ENCODE peak calls at places on chromosomes 7 and 10, in nine cellular contexts. One of them, this sample, is unnamed. For H3K27me3, the result is how much of the 10 kb centered on the place peaks cover.

GRCh38 chr10:17744395-17744841 is 7.6 kb upstream of the TMEM236 start:
- DNase-seq in fibroblast of lung: no peak
- DNase-seq in hepatocyte: no peak
- DNase-seq in prostate gland: no peak
- DNase-seq in endodermal cell: no peak
- DNase-seq in SK-N-SH: no peak
- DNase-seq in naive thymus-derived CD4-positive, alpha-beta T cell: no peak
- DNase-seq in uterus: no peak
- DNase-seq in RWPE2: no peak
- DNase-seq in this sample: no peak

GRCh38 chr10:29540016-29540415 is 94.8 kb downstream of the SVIL start:
- DNase-seq in fibroblast of lung: no peak
- DNase-seq in hepatocyte: no peak
- DNase-seq in prostate gland: no peak
- DNase-seq in endodermal cell: no peak
- DNase-seq in SK-N-SH: no peak
- DNase-seq in naive thymus-derived CD4-positive, alpha-beta T cell: no peak
- DNase-seq in uterus: no peak
- DNase-seq in RWPE2: no peak
- DNase-seq in this sample: no peak

GRCh38 chr10:30606313-30606712 is 23.2 kb downstream of the LYZL2 start:
- DNase-seq in fibroblast of lung: no peak
- DNase-seq in hepatocyte: no peak
- DNase-seq in prostate gland: no peak
- DNase-seq in endodermal cell: peak
- DNase-seq in SK-N-SH: no peak
- DNase-seq in naive thymus-derived CD4-positive, alpha-beta T cell: no peak
- DNase-seq in uterus: no peak
- DNase-seq in RWPE2: no peak
- DNase-seq in this sample: no peak

GRCh38 chr10:116892873-116893685 is 43.8 kb downstream of the ENO4 start:
- DNase-seq in fibroblast of lung: peak
- DNase-seq in hepatocyte: peak
- DNase-seq in prostate gland: peak
- DNase-seq in endodermal cell: no peak
- DNase-seq in SK-N-SH: no peak
- DNase-seq in naive thymus-derived CD4-positive, alpha-beta T cell: no peak
- DNase-seq in uterus: no peak
- DNase-seq in RWPE2: no peak
- DNase-seq in this sample: no peak

GRCh38 chr7:102254521-102254920 is 32.1 kb upstream of the SH2B2 start:
- DNase-seq in fibroblast of lung: no peak
- DNase-seq in hepatocyte: no peak
- DNase-seq in prostate gland: no peak
- DNase-seq in endodermal cell: no peak
- DNase-seq in SK-N-SH: no peak
- DNase-seq in naive thymus-derived CD4-positive, alpha-beta T cell: no peak
- DNase-seq in uterus: no peak
- DNase-seq in RWPE2: no peak
- DNase-seq in this sample: no peak

GRCh38 chr7:44966731-44967538 is 11.9 kb downstream of the MYO1G start:
- DNase-seq in fibroblast of lung: no peak
- DNase-seq in hepatocyte: no peak
- DNase-seq in prostate gland: no peak
- DNase-seq in endodermal cell: peak
- DNase-seq in SK-N-SH: peak
- DNase-seq in naive thymus-derived CD4-positive, alpha-beta T cell: no peak
- DNase-seq in uterus: no peak
- DNase-seq in RWPE2: no peak
- DNase-seq in this sample: no peak

GRCh38 chr10:128609460-128609859 is 483.2 kb upstream of the MKI67 start:
- DNase-seq in fibroblast of lung: no peak
- DNase-seq in hepatocyte: no peak
- DNase-seq in prostate gland: no peak
- DNase-seq in endodermal cell: no peak
- DNase-seq in SK-N-SH: no peak
- DNase-seq in naive thymus-derived CD4-positive, alpha-beta T cell: no peak
- DNase-seq in uterus: no peak
- DNase-seq in RWPE2: no peak
- DNase-seq in this sample: no peak

GRCh38 chr10:97596101-97597055 is 6.9 kb downstream of the C10orf62 start:
- DNase-seq in fibroblast of lung: peak
- DNase-seq in hepatocyte: peak
- DNase-seq in prostate gland: peak
- DNase-seq in endodermal cell: no peak
- DNase-seq in SK-N-SH: peak
- DNase-seq in naive thymus-derived CD4-positive, alpha-beta T cell: no peak
- DNase-seq in uterus: peak
- DNase-seq in RWPE2: no peak
- DNase-seq in this sample: peak

GRCh38 chr10:80460399-80461207 is 6.5 kb downstream of the TSPAN14 start:
- DNase-seq in fibroblast of lung: peak
- DNase-seq in hepatocyte: peak
- DNase-seq in prostate gland: peak
- DNase-seq in endodermal cell: peak
- DNase-seq in SK-N-SH: no peak
- DNase-seq in naive thymus-derived CD4-positive, alpha-beta T cell: no peak
- DNase-seq in uterus: no peak
- DNase-seq in RWPE2: peak
- DNase-seq in this sample: no peak

GRCh38 chr7:22318376-22318775 is 38.6 kb downstream of the RAPGEF5 start:
- DNase-seq in fibroblast of lung: no peak
- DNase-seq in hepatocyte: no peak
- DNase-seq in prostate gland: no peak
- DNase-seq in endodermal cell: no peak
- DNase-seq in SK-N-SH: no peak
- DNase-seq in naive thymus-derived CD4-positive, alpha-beta T cell: no peak
- DNase-seq in uterus: no peak
- DNase-seq in RWPE2: no peak
- DNase-seq in this sample: no peak

GRCh38 chr10:12181065-12181775 is 14.5 kb downstream of the NUDT5 start:
- DNase-seq in fibroblast of lung: no peak
- DNase-seq in hepatocyte: no peak
- DNase-seq in prostate gland: no peak
- DNase-seq in endodermal cell: no peak
- DNase-seq in SK-N-SH: no peak
- DNase-seq in naive thymus-derived CD4-positive, alpha-beta T cell: peak
- DNase-seq in uterus: no peak
- DNase-seq in RWPE2: no peak
- DNase-seq in this sample: no peak

GRCh38 chr10:13481690-13482089 is 47.1 kb downstream of the BEND7 start:
- DNase-seq in fibroblast of lung: no peak
- DNase-seq in hepatocyte: no peak
- DNase-seq in prostate gland: no peak
- DNase-seq in endodermal cell: no peak
- DNase-seq in SK-N-SH: no peak
- DNase-seq in naive thymus-derived CD4-positive, alpha-beta T cell: no peak
- DNase-seq in uterus: no peak
- DNase-seq in RWPE2: no peak
- DNase-seq in this sample: no peak

GRCh38 chr7:101363734-101364374 is 1.2 kb downstream of the COL26A1 start:
- DNase-seq in fibroblast of lung: peak
- DNase-seq in hepatocyte: peak
- DNase-seq in prostate gland: peak
- DNase-seq in endodermal cell: peak
- DNase-seq in SK-N-SH: peak
- DNase-seq in naive thymus-derived CD4-positive, alpha-beta T cell: peak
- DNase-seq in uterus: peak
- DNase-seq in RWPE2: no peak
- DNase-seq in this sample: peak

GRCh38 chr7:151801291-151801690 is 75.6 kb downstream of the PRKAG2 start:
- DNase-seq in fibroblast of lung: no peak
- DNase-seq in hepatocyte: no peak
- DNase-seq in prostate gland: no peak
- DNase-seq in endodermal cell: no peak
- DNase-seq in SK-N-SH: no peak
- DNase-seq in naive thymus-derived CD4-positive, alpha-beta T cell: no peak
- DNase-seq in uterus: no peak
- DNase-seq in RWPE2: no peak
- DNase-seq in this sample: peak

GRCh38 chr10:122121059-122121458 is 132.1 kb downstream of the TACC2 start:
- DNase-seq in fibroblast of lung: no peak
- DNase-seq in hepatocyte: no peak
- DNase-seq in prostate gland: peak
- DNase-seq in endodermal cell: no peak
- DNase-seq in SK-N-SH: no peak
- DNase-seq in naive thymus-derived CD4-positive, alpha-beta T cell: no peak
- DNase-seq in uterus: no peak
- DNase-seq in RWPE2: no peak
- DNase-seq in this sample: no peak
- H3K27ac ChIP-seq in fibroblast of lung: no peak
- H3K27ac ChIP-seq in hepatocyte: peak
- H3K27ac ChIP-seq in prostate gland: peak
- H3K27ac ChIP-seq in endodermal cell: no peak
- H3K27ac ChIP-seq in SK-N-SH: no peak
- H3K27ac ChIP-seq in naive thymus-derived CD4-positive, alpha-beta T cell: no peak
- H3K27ac ChIP-seq in uterus: no peak
- H3K27ac ChIP-seq in RWPE2: peak
- H3K27ac ChIP-seq in this sample: peak

GRCh38 chr7:130735273-130735716 is 1.3 kb upstream of the KLF14 start:
- DNase-seq in fibroblast of lung: no peak
- DNase-seq in hepatocyte: no peak
- DNase-seq in prostate gland: no peak
- DNase-seq in endodermal cell: no peak
- DNase-seq in SK-N-SH: no peak
- DNase-seq in naive thymus-derived CD4-positive, alpha-beta T cell: no peak
- DNase-seq in uterus: no peak
- DNase-seq in RWPE2: no peak
- DNase-seq in this sample: no peak
- H3K27me3 ChIP-seq in fibroblast of lung: under half
- H3K27me3 ChIP-seq in hepatocyte: half or more
- H3K27me3 ChIP-seq in prostate gland: under half
- H3K27me3 ChIP-seq in endodermal cell: half or more
- H3K27me3 ChIP-seq in SK-N-SH: half or more
- H3K27me3 ChIP-seq in naive thymus-derived CD4-positive, alpha-beta T cell: under half
- H3K27me3 ChIP-seq in uterus: under half
- H3K27me3 ChIP-seq in RWPE2: half or more
- H3K27me3 ChIP-seq in this sample: under half

DNA sequence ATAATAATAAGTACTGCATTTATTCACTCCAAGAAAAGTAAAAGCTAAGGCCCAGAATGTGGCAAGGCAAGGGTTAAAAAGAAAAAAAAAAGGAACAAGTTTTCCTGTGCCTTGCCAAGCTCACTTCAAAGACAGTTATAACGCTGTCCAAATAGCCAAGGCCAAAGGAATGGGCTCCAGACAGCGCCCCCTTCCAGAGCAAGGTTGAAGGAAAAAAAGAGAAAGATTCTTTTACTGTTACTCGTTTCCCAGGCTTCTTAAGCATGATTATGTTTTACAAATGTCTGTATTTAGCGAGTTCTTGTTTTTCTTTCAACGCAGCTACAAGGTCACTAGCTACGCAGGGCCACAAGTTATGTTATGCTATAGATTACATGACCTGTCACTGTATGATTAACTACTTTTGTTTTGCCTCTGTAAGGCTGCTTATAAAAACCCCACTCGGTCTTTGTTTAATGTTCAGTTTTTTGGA is 9.1 kb upstream of the EIF4H start:
- DNase-seq in fibroblast of lung: peak
- DNase-seq in hepatocyte: no peak
- DNase-seq in prostate gland: no peak
- DNase-seq in endodermal cell: peak
- DNase-seq in SK-N-SH: no peak
- DNase-seq in naive thymus-derived CD4-positive, alpha-beta T cell: no peak
- DNase-seq in uterus: no peak
- DNase-seq in RWPE2: no peak
- DNase-seq in this sample: no peak
- H3K27ac ChIP-seq in fibroblast of lung: no peak
- H3K27ac ChIP-seq in hepatocyte: no peak
- H3K27ac ChIP-seq in prostate gland: no peak
- H3K27ac ChIP-seq in endodermal cell: no peak
- H3K27ac ChIP-seq in SK-N-SH: no peak
- H3K27ac ChIP-seq in naive thymus-derived CD4-positive, alpha-beta T cell: no peak
- H3K27ac ChIP-seq in uterus: no peak
- H3K27ac ChIP-seq in RWPE2: no peak
- H3K27ac ChIP-seq in this sample: no peak

GRCh38 chr10:102705531-102705930 is 8.7 kb downstream of the ARL3 start:
- DNase-seq in fibroblast of lung: no peak
- DNase-seq in hepatocyte: no peak
- DNase-seq in prostate gland: no peak
- DNase-seq in endodermal cell: no peak
- DNase-seq in SK-N-SH: no peak
- DNase-seq in naive thymus-derived CD4-positive, alpha-beta T cell: no peak
- DNase-seq in uterus: no peak
- DNase-seq in RWPE2: no peak
- DNase-seq in this sample: no peak
- H3K27me3 ChIP-seq in fibroblast of lung: under half
- H3K27me3 ChIP-seq in hepatocyte: under half
- H3K27me3 ChIP-seq in prostate gland: under half
- H3K27me3 ChIP-seq in endodermal cell: under half
- H3K27me3 ChIP-seq in SK-N-SH: under half
- H3K27me3 ChIP-seq in naive thymus-derived CD4-positive, alpha-beta T cell: under half
- H3K27me3 ChIP-seq in uterus: under half
- H3K27me3 ChIP-seq in RWPE2: under half
- H3K27me3 ChIP-seq in this sample: under half

DNA sequence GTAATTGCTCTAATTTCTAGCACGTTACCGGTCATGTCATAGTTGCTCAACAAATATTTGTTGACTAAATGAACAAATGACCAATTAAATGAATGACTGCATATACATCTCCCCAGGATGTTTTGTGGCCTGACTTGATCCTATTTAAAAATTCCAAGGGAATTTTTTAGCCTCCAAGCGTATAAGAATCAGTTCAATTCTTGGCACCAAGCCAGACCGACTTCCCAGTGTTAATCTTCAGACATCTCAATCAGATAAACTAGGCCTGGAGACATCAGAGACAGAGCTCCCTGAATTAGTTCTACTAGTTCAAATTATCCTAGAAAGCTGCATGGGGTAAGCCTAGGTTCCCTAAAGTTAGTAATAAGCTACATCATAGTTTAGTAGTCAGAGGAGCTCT is 96.0 kb downstream of the GSAP start:
- DNase-seq in fibroblast of lung: no peak
- DNase-seq in hepatocyte: no peak
- DNase-seq in prostate gland: no peak
- DNase-seq in endodermal cell: no peak
- DNase-seq in SK-N-SH: no peak
- DNase-seq in naive thymus-derived CD4-positive, alpha-beta T cell: no peak
- DNase-seq in uterus: no peak
- DNase-seq in RWPE2: no peak
- DNase-seq in this sample: no peak
- H3K27ac ChIP-seq in fibroblast of lung: no peak
- H3K27ac ChIP-seq in hepatocyte: no peak
- H3K27ac ChIP-seq in prostate gland: no peak
- H3K27ac ChIP-seq in endodermal cell: no peak
- H3K27ac ChIP-seq in SK-N-SH: no peak
- H3K27ac ChIP-seq in naive thymus-derived CD4-positive, alpha-beta T cell: no peak
- H3K27ac ChIP-seq in uterus: no peak
- H3K27ac ChIP-seq in RWPE2: no peak
- H3K27ac ChIP-seq in this sample: no peak

GRCh38 chr10:101772895-101773761 is 2.8 kb downstream of the FGF8 start:
- DNase-seq in fibroblast of lung: no peak
- DNase-seq in hepatocyte: no peak
- DNase-seq in prostate gland: no peak
- DNase-seq in endodermal cell: peak
- DNase-seq in SK-N-SH: peak
- DNase-seq in naive thymus-derived CD4-positive, alpha-beta T cell: no peak
- DNase-seq in uterus: no peak
- DNase-seq in RWPE2: no peak
- DNase-seq in this sample: no peak
- H3K27me3 ChIP-seq in fibroblast of lung: half or more
- H3K27me3 ChIP-seq in hepatocyte: half or more
- H3K27me3 ChIP-seq in prostate gland: under half
- H3K27me3 ChIP-seq in endodermal cell: under half
- H3K27me3 ChIP-seq in SK-N-SH: under half
- H3K27me3 ChIP-seq in naive thymus-derived CD4-positive, alpha-beta T cell: under half
- H3K27me3 ChIP-seq in uterus: under half
- H3K27me3 ChIP-seq in RWPE2: half or more
- H3K27me3 ChIP-seq in this sample: under half

GRCh38 chr7:66859794-66860645 is 61.0 kb upstream of the TMEM248 start:
- DNase-seq in fibroblast of lung: no peak
- DNase-seq in hepatocyte: no peak
- DNase-seq in prostate gland: peak
- DNase-seq in endodermal cell: peak
- DNase-seq in SK-N-SH: no peak
- DNase-seq in naive thymus-derived CD4-positive, alpha-beta T cell: no peak
- DNase-seq in uterus: no peak
- DNase-seq in RWPE2: no peak
- DNase-seq in this sample: no peak
- H3K27ac ChIP-seq in fibroblast of lung: no peak
- H3K27ac ChIP-seq in hepatocyte: no peak
- H3K27ac ChIP-seq in prostate gland: peak
- H3K27ac ChIP-seq in endodermal cell: no peak
- H3K27ac ChIP-seq in SK-N-SH: no peak
- H3K27ac ChIP-seq in naive thymus-derived CD4-positive, alpha-beta T cell: no peak
- H3K27ac ChIP-seq in uterus: no peak
- H3K27ac ChIP-seq in RWPE2: no peak
- H3K27ac ChIP-seq in this sample: peak